ENCODE peak calls at places on chromosome 1, in seven cellular contexts. V, S, G, C, E, L and I are unnamed samples.
A peak's percentile ranks its signal among the peaks of the same experiment; 100 is the strongest.

GRCh38 chr1:34870395-34870794 is 10.8 kb upstream of the SMIM12 start:
- DNase-seq in V (no peak), E (peak; percentile 80), C (no peak), G (no peak), L (no peak), S (no peak), I (no peak)

GRCh38 chr1:28885982-28886730 is 28.2 kb upstream of the EPB41 start:
- DNase-seq in E (no peak), C (no peak), V (no peak), G (no peak), L (no peak), S (peak; percentile 7), I (no peak)

GRCh38 chr1:202018476-202019234 is 8.3 kb downstream of the ELF3 start:
- DNase-seq in L (no peak), G (peak; percentile 88), C (peak; percentile 96), E (no peak), V (no peak), S (no peak), I (peak; percentile 84)

GRCh38 chr1:44067258-44068250 is 36.3 kb upstream of the SLC6A9 start:
- DNase-seq in E (no peak), C (no peak), G (no peak), L (no peak), S (no peak), V (no peak), I (no peak)

GRCh38 chr1:63603810-63604209 is 10.6 kb downstream of the PGM1 start:
- DNase-seq in V (peak; percentile 42), S (peak; percentile 48), G (no peak), E (no peak), C (no peak), L (no peak), I (no peak)

GRCh38 chr1:57835620-57836019 is 411.8 kb upstream of the DAB1 start:
- DNase-seq in S (no peak), G (no peak), C (no peak), L (no peak), E (no peak), V (no peak), I (peak; percentile 35)

GRCh38 chr1:210241121-210241520 is 8.5 kb downstream of the SERTAD4 start:
- DNase-seq in G (no peak), S (no peak), C (no peak), E (no peak), V (no peak), L (no peak), I (no peak)

GRCh38 chr1:244273845-244274619 is 177.7 kb downstream of the ADSS2 start:
- DNase-seq in L (no peak), V (peak; percentile 100), G (peak; percentile 54), S (peak; percentile 98), E (no peak), C (peak; percentile 52), I (peak; percentile 90)

GRCh38 chr1:13812456-13813397 is 112.7 kb downstream of the PRDM2 start:
- DNase-seq in S (peak; percentile 22), L (no peak), C (no peak), G (no peak), E (no peak), V (no peak), I (no peak)

GRCh38 chr1:25954371-25954938 is 43.4 kb downstream of the PAFAH2 start:
- DNase-seq in S (peak; percentile 8), C (no peak), E (no peak), G (no peak), L (no peak), V (peak; percentile 15), I (peak; percentile 26)

DNA sequence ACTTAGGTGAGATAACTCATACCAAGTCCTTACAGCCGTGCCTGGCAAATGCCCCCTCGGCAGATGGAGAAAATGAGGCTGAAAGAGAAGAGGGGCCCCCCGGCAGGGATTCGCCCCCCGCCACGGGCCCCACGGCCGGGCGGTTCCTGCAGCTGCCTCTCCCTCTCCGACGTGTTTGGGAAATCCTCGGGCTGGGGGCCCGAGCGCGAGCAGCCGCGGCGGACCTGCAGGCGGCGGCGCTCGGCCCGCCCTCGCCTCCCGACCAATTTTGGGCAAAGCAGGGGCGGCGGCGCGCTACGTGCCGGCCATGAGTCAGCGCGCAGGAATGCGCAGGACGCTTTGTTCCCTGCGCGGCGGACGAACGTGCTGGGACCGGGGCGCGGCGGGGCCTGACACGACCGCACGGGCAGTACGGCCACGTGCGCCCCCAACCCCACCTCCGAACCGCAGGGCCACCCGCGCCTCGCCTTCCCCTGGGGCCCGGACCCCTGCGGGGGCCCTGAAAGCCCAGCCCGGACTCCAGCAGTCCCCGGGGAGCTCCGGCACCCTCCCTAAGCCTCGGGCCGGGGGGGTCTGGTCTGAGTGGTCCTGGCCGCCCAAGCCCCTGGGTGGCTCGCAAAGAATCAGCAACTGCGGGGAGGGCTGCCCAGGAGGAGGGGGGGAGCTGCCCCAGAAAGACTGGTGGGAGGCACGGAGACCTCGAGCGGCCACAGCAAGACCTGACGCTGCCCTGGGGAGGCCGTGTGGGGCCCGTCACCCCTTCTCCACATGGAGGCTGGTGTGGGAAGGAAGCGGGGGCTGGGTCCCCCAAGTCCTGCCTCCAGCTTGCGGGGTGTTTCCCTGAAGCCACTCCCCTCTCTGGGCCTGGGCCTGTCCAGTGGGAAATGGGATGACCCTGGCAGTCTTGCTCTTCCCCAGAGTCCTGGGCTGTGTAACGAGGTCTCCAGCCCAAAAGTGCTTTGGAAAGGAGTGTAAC is 11.9 kb upstream of the EDN2 start:
- DNase-seq in G (peak; percentile 93), L (peak; percentile 52), S (peak; percentile 93), V (peak; percentile 83), C (peak; percentile 94), E (no peak), I (peak; percentile 82)
- H3K4me3 ChIP-seq in G (no peak overlapping the region), L (peak overlapping the region; percentile 50), S (peak overlapping the region; percentile 65), V (peak overlapping the region; percentile 6), C (peak overlapping the region; percentile 49), E (no peak overlapping the region), I (no peak overlapping the region)

DNA sequence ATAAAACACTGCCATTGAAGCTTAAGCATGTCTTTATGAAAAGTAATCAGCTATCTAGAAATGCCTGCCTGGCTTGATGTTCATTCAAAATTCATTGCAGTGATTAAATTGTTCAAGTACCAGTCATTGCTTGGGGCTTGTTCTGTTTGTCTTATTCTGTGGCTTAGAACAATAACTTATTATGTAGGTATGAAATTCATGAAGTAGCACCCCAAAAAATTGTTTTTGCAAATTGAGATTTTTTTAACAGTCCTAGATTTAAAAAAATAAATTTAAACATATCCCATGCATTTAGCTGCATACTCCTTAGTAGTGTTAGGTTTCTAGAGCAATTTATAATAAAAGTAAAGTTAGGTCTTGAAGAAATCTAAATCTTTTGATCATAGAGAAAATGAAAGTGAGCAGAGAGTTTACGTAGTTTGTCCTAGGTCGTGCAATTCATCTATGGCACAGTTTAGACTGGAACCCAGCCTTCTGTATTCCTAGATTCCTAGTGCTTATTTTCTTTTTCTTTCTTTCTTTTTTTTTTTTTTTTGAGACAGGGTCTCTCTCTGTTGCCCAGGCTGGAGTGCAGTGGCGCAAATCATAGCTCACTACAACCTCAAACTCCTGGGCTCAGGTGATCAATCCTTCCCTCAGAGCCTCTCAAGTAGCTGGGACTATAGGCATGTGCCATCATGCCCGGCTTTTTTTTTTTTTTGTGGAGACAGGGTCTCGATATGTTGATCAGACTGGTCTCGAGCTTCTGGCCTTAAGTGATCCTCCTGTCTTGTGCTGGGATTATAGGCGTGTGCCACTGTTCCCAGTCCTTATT is 9.3 kb downstream of the MIER1 start:
- DNase-seq in V (no peak), E (no peak), G (no peak), C (no peak), S (peak; percentile 26), L (peak; percentile 46), I (peak; percentile 72)
- H4K20me1 ChIP-seq in V (peaks cover 46% of the 10 kb centered on the region), E (peaks cover 30% of the 10 kb centered on the region), G (peaks cover 37% of the 10 kb centered on the region), C (peaks cover 17% of the 10 kb centered on the region), S (peaks cover 8% of the 10 kb centered on the region), L (peaks cover 11% of the 10 kb centered on the region), I (no peaks in the 10 kb centered on the region)

GRCh38 chr1:201014816-201015200 is 8.7 kb downstream of the KIF21B start:
- DNase-seq in C (no peak), L (no peak), S (peak; percentile 29), E (no peak), G (no peak), V (no peak), I (no peak)
- H3K27ac ChIP-seq in C (no peak overlapping the region), L (no peak overlapping the region), S (no peak overlapping the region), E (no peak overlapping the region), G (no peak overlapping the region), V (no peak overlapping the region), I (no peak overlapping the region)

GRCh38 chr1:10251325-10252103 is 41.1 kb downstream of the KIF1B start:
- DNase-seq in L (peak; percentile 82), C (no peak), S (peak; percentile 70), E (no peak), G (no peak), V (peak; percentile 65), I (peak; percentile 25)

GRCh38 chr1:10253149-10253548 is 42.8 kb downstream of the KIF1B start:
- DNase-seq in C (no peak), L (no peak), S (no peak), G (no peak), V (no peak), E (no peak), I (no peak)

GRCh38 chr1:10250663-10251062 is 40.3 kb downstream of the KIF1B start:
- DNase-seq in S (no peak), V (no peak), C (no peak), E (no peak), L (no peak), G (no peak), I (no peak)

GRCh38 chr1:10252508-10252907 is 42.1 kb downstream of the KIF1B start:
- DNase-seq in S (peak; percentile 76), E (no peak), L (no peak), C (no peak), V (peak; percentile 71), G (peak; percentile 30), I (peak; percentile 26)

DNA sequence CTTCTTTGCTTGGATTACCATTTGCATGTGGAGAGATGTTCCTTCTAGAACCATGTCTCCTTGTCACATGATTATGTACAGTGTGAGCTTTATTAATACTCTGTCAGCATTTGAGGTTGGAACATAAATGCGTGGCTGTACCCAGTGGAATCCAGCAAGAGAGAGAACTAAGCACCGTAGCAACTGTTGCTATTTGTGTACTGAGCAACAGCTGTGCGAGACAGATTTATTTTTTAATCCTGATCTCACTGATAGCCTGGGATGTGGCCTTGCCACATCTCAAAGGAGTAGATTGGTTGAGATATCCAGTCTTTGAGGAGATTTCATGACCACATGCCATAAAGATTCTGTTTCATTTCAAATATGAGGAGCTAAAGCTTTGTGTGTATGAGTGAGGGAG is 43.4 kb downstream of the KIF1B start:
- DNase-seq in L (peak; percentile 79), C (peak; percentile 3), G (peak; percentile 76), E (peak; percentile 44), S (peak; percentile 91), V (peak; percentile 90), I (peak; percentile 61)
- H3K4me3 ChIP-seq in L (peak overlapping the region; percentile 2), C (no peak overlapping the region), G (no peak overlapping the region), E (no peak overlapping the region), S (no peak overlapping the region), V (no peak overlapping the region), I (no peak overlapping the region)